ENCODE peak calls at places on chromosomes 16 and 17, in four cellular contexts. N is heart left ventricle, J is MM.1S, U is cardiac muscle cell. D is an unnamed sample. For H3K9me3, the result is how much of the 10 kb centered on the place peaks cover.

GRCh38 chr16:11391576-11391975 is 46.3 kb downstream of the RMI2 start:
- DNase-seq in N (no peak), J (no peak), U (no peak), D (no peak)

GRCh38 chr17:79038545-79039135 is 14.7 kb downstream of the C1QTNF1 start:
- DNase-seq in N (no peak), J (no peak), U (peak), D (no peak)

GRCh38 chr17:77054926-77055325 is 85.8 kb upstream of the SEC14L1 start:
- DNase-seq in N (peak), J (no peak), U (no peak), D (no peak)

GRCh38 chr17:77632619-77633018 is 325.9 kb upstream of the TNRC6C start:
- DNase-seq in N (no peak), J (no peak), U (no peak), D (no peak)

GRCh38 chr17:72134560-72135399 is 14.0 kb downstream of the SOX9 start:
- DNase-seq in N (no peak), J (no peak), U (peak), D (no peak)

GRCh38 chr17:37752482-37752881 is 7.6 kb upstream of the HNF1B start:
- DNase-seq in N (no peak), J (no peak), U (no peak), D (no peak)

GRCh38 chr17:80825471-80826345 is 165.9 kb upstream of the CHMP6 start:
- DNase-seq in N (no peak), J (no peak), U (no peak), D (no peak)

GRCh38 chr16:46974352-46974751 is 878 bp upstream of the DNAJA2 start:
- DNase-seq in N (no peak), J (peak), U (peak), D (peak)

GRCh38 chr16:54055864-54056263 is 230.7 kb downstream of the IRX3 start:
- DNase-seq in N (no peak), J (no peak), U (no peak), D (no peak)

GRCh38 chr16:89067677-89068076 is 26.0 kb upstream of the ACSF3 start:
- DNase-seq in N (no peak), J (no peak), U (peak), D (no peak)

GRCh38 chr17:27361695-27362094 is 67.8 kb downstream of the WSB1 start:
- DNase-seq in N (no peak), J (no peak), U (no peak), D (peak)

GRCh38 chr16:13110124-13110796 is 208.9 kb downstream of the SHISA9 start:
- DNase-seq in N (no peak), J (no peak), U (no peak), D (no peak)

GRCh38 chr16:86387461-86388440 is 122.6 kb upstream of the FOXF1 start:
- DNase-seq in N (no peak), J (no peak), U (peak), D (no peak)

GRCh38 chr17:77778636-77779524 is 179.6 kb upstream of the TNRC6C start:
- DNase-seq in N (peak), J (no peak), U (no peak), D (no peak)

GRCh38 chr16:84184775-84185174 is 2.1 kb downstream of the TAF1C start:
- DNase-seq in N (peak), J (no peak), U (no peak), D (no peak)

GRCh38 chr17:72599891-72600290 is 479.1 kb downstream of the SOX9 start:
- DNase-seq in N (no peak), J (no peak), U (no peak), D (no peak)

GRCh38 chr17:48604770-48605329 is at the start of gene HOXB6:
- DNase-seq in N (no peak), J (no peak), U (no peak), D (no peak)

GRCh38 chr17:49461580-49461979 is 33.5 kb upstream of the NGFR start:
- DNase-seq in N (no peak), J (no peak), U (no peak), D (no peak)

GRCh38 chr16:55672471-55672870 is 16.7 kb downstream of the SLC6A2 start:
- DNase-seq in N (peak), J (no peak), U (peak), D (no peak)

GRCh38 chr17:36602924-36603384 is 1.6 kb downstream of the MRM1 start:
- DNase-seq in N (no peak), J (peak), U (peak), D (peak)

GRCh38 chr16:87954361-87954760 is 3.1 kb downstream of the BANP start:
- DNase-seq in N (no peak), J (no peak), U (no peak), D (no peak)

GRCh38 chr17:39765159-39765558 is 27.4 kb downstream of the GRB7 start:
- DNase-seq in N (no peak), J (no peak), U (no peak), D (no peak)

GRCh38 chr17:75525806-75526554 is 483 bp downstream of the LLGL2 start:
- DNase-seq in N (no peak), J (no peak), U (no peak), D (peak)

GRCh38 chr17:67546578-67547527 is 169.8 kb downstream of the PITPNC1 start:
- DNase-seq in N (peak), J (no peak), U (peak), D (no peak)

GRCh38 chr17:42991471-42991870 is 6.7 kb upstream of the RPL27 start:
- DNase-seq in N (no peak), J (no peak), U (no peak), D (no peak)

GRCh38 chr17:49180303-49180702 is 30.1 kb downstream of the GNGT2 start:
- DNase-seq in N (peak), J (peak), U (peak), D (peak)

DNA sequence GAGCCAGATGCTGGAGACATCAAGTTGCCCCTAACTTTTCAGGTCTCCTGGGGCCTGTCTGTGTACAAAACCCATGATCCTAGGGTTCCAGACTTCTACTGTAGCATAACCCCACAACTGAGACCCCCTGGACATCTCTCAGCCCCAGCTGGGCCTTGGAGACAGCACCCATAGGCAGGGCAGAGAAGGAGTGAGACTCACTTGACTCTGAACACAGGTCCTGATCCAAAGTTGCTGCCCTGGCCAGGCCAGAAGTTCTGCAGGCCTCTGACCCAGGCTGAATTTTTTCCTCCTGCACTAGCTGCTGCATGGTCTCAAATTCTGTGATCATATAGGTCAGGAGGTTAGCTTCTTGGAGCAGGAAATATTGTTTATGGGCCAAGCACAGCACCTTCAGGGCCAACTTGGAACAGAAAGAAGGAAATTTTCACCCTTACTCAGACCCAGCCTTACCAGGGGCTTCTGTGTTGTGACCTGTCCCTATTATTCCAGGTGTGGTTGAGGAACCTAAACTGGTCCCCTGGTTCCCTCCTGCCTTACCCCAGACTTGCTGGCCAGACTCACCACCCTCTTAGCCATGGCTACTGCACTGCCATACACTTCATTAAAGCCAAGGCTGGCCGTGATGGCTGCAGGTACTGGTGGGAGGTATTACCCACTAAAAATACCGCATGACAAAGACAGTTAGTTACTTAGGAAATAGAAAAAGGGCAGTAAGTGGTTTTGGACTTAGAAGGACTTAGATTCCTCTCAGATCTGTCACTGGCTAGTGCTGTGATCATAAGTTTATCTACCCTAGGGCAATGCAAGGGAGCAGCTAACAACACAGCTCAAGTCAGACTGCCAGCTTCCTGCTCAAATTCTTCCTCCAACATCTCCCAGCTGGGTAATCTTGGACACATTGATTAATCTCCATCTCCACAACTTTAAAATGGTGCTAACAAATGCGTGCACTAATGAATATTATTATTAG is 2180.1 kb downstream of the TP53TG3F start:
- DNase-seq in N (no peak), J (no peak), U (no peak), D (no peak)
- H3K9me3 ChIP-seq in N (under half), J (under half), U (under half), D (under half)

GRCh38 chr17:7173687-7174602 is 5.2 kb downstream of the ASGR1 start:
- DNase-seq in N (peak), J (no peak), U (peak), D (no peak)
- H3K4me3 ChIP-seq in N (no peak), J (no peak), U (no peak), D (no peak)

GRCh38 chr16:35795361-35796029 is 2336.1 kb downstream of the TP53TG3F start:
- DNase-seq in N (no peak), J (peak), U (no peak), D (peak)
- H3K9me3 ChIP-seq in N (under half), J (under half), U (under half), D (under half)

GRCh38 chr17:61393904-61394629 is 5.6 kb upstream of the TBX2 start:
- DNase-seq in N (no peak), J (no peak), U (peak), D (peak)

GRCh38 chr17:61396586-61397085 is 3.0 kb upstream of the TBX2 start:
- DNase-seq in N (no peak), J (no peak), U (no peak), D (no peak)

GRCh38 chr17:61394630-61395408 is 4.8 kb upstream of the TBX2 start:
- DNase-seq in N (no peak), J (peak), U (no peak), D (no peak)

GRCh38 chr17:61395983-61396585 is 3.6 kb upstream of the TBX2 start:
- DNase-seq in N (no peak), J (no peak), U (no peak), D (no peak)

GRCh38 chr17:61395409-61395982 is 4.1 kb upstream of the TBX2 start:
- DNase-seq in N (no peak), J (no peak), U (no peak), D (no peak)
- H3K4me3 ChIP-seq in N (peak), J (no peak), U (peak), D (no peak)

GRCh38 chr16:48541108-48541786 is 68.7 kb downstream of the N4BP1 start:
- DNase-seq in N (no peak), J (no peak), U (no peak), D (no peak)
- H3K9me3 ChIP-seq in N (under half), J (under half), U (under half), D (under half)

GRCh38 chr16:1579214-1579613 is 32.7 kb downstream of the IFT140 start:
- DNase-seq in N (no peak), J (no peak), U (no peak), D (no peak)

GRCh38 chr16:1581804-1582203 is 30.1 kb downstream of the IFT140 start:
- DNase-seq in N (no peak), J (no peak), U (no peak), D (no peak)

GRCh38 chr16:1580956-1581355 is 30.9 kb downstream of the IFT140 start:
- DNase-seq in N (no peak), J (no peak), U (no peak), D (no peak)

GRCh38 chr16:1583180-1583579 is 28.7 kb downstream of the IFT140 start:
- DNase-seq in N (no peak), J (no peak), U (no peak), D (peak)

GRCh38 chr16:1580256-1580655 is 31.6 kb downstream of the IFT140 start:
- DNase-seq in N (no peak), J (no peak), U (no peak), D (no peak)
- H3K4me3 ChIP-seq in N (no peak), J (no peak), U (no peak), D (no peak)

DNA sequence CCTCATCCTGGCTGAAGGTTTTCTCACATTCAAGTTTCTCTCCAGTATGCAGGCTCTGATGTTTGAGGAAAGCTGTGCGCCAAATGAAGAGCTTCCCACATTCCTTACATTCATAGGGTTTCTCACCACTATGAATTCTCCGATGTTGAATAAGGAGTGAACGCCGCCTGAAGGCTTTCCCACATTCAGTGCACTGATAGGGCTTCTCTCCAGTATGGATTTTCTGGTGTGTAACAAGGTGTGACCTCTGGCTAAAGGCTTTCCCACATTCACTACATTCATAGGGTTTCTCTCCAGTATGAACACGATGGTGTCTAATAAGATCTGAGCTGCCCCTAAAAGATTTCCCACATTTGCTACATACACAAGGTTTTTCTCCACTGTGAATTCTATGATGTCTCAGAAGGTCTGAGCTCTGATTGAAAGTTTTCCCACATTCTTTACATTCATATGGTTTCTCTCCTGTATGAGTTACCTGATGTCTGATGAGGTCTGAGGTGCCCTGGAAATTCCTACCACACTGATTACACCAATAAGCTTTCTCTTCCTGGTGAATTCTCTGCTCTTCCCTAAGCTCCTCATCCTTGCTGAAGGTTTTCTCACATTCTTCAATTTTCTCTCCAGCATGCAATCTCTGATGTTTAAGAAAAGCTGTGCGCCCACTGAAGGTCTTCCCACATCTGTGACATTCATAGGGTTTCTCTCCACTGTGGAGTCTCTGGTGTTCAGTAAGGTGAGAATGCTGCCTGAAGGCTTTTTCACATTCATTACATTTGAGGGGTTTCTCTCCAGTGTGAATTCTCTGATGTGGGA is 8.9 kb downstream of the ZNF594 start:
- DNase-seq in N (no peak), J (no peak), U (no peak), D (no peak)
- H3K9me3 ChIP-seq in N (half or more), J (under half), U (under half), D (half or more)

DNA sequence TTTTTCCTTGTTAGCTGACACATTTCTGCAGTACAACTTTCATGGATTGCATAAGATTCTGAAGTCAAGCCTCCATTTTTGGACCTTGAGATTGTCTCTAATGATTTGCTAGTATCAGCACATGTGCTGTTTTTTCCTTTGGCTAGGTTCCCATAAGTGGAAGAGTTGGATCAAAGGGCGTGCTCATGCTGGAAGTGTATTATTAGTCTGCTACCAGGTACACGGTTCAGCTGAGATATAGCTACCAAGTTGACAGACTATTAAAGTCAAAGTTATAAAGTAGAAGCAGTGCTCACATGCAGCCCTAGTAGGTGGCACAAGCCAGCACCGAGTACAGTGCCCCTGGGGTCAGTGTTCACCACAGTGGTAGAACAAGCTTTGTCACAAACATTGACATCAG is 3.2 kb downstream of the FAHD1 start:
- DNase-seq in N (no peak), J (no peak), U (no peak), D (no peak)
- H3K4me3 ChIP-seq in N (no peak), J (no peak), U (no peak), D (no peak)